ENCODE peak calls at places on chromosomes 2 and 18, in eight cellular contexts. H, J, C, S, T, N, U and L are unnamed samples.

GRCh38 chr2:239203443-239204142 is 197.2 kb downstream of the HDAC4 start:
- DNase-seq in H (no peak), J (peak), C (no peak), S (no peak), T (no peak), N (no peak), U (no peak), L (no peak)

GRCh38 chr2:152395132-152396024 is 60.4 kb downstream of the FMNL2 start:
- DNase-seq in H (no peak), J (no peak), C (no peak), S (peak), T (no peak), N (no peak), U (peak), L (no peak)

GRCh38 chr2:225558425-225558824 is 158.9 kb downstream of the NYAP2 start:
- DNase-seq in H (no peak), J (no peak), C (no peak), S (no peak), T (no peak), N (no peak), U (no peak), L (no peak)

GRCh38 chr2:121831841-121832240 is 76.4 kb downstream of the TSN start:
- DNase-seq in H (no peak), J (no peak), C (no peak), S (peak), T (no peak), N (no peak), U (no peak), L (no peak)

GRCh38 chr2:215395687-215396460 is 40.0 kb downstream of the FN1 start:
- DNase-seq in H (no peak), J (no peak), C (no peak), S (no peak), T (no peak), N (no peak), U (no peak), L (no peak)

GRCh38 chr2:239285071-239285931 is 115.5 kb downstream of the HDAC4 start:
- DNase-seq in H (no peak), J (peak), C (no peak), S (no peak), T (no peak), N (no peak), U (no peak), L (no peak)

GRCh38 chr2:59354498-59354897 is 1113.4 kb upstream of the FANCL start:
- DNase-seq in H (no peak), J (no peak), C (no peak), S (no peak), T (no peak), N (no peak), U (no peak), L (no peak)

GRCh38 chr18:8812631-8813030 is 107.3 kb downstream of the MTCL1 start:
- DNase-seq in H (no peak), J (no peak), C (no peak), S (no peak), T (no peak), N (no peak), U (peak), L (no peak)

GRCh38 chr2:86035883-86036789 is 69.5 kb downstream of the POLR1A start:
- DNase-seq in H (peak), J (peak), C (peak), S (peak), T (peak), N (peak), U (peak), L (peak)

GRCh38 chr2:197827618-197828017 is 23.2 kb downstream of the PLCL1 start:
- DNase-seq in H (no peak), J (no peak), C (no peak), S (peak), T (no peak), N (no peak), U (no peak), L (no peak)

GRCh38 chr2:26581991-26582842 is 58.9 kb downstream of the CIB4 start:
- DNase-seq in H (no peak), J (no peak), C (no peak), S (no peak), T (no peak), N (no peak), U (no peak), L (no peak)

GRCh38 chr2:229800997-229801754 is 86.8 kb upstream of the DNER start:
- DNase-seq in H (peak), J (peak), C (peak), S (peak), T (peak), N (peak), U (peak), L (peak)

GRCh38 chr18:22176622-22177495 is 7.5 kb downstream of the GATA6 start:
- DNase-seq in H (no peak), J (peak), C (no peak), S (peak), T (no peak), N (no peak), U (no peak), L (no peak)

GRCh38 chr2:234329202-234329930 is 167.5 kb downstream of the ARL4C start:
- DNase-seq in H (no peak), J (no peak), C (no peak), S (peak), T (no peak), N (no peak), U (peak), L (no peak)

GRCh38 chr2:120703330-120703994 is 32.2 kb upstream of the GLI2 start:
- DNase-seq in H (no peak), J (no peak), C (no peak), S (peak), T (no peak), N (no peak), U (peak), L (no peak)

GRCh38 chr2:86392873-86393272 is 48.3 kb upstream of the KDM3A start:
- DNase-seq in H (no peak), J (no peak), C (no peak), S (no peak), T (no peak), N (no peak), U (no peak), L (no peak)

GRCh38 chr2:240156026-240156390 is 15.6 kb upstream of the OTOS start:
- DNase-seq in H (no peak), J (no peak), C (no peak), S (no peak), T (no peak), N (no peak), U (no peak), L (no peak)

GRCh38 chr2:99140860-99141109 is 722 bp upstream of the C2orf15 start:
- DNase-seq in H (no peak), J (no peak), C (no peak), S (no peak), T (no peak), N (no peak), U (no peak), L (no peak)

GRCh38 chr2:204170419-204170818 is 233.9 kb downstream of the ICOS start:
- DNase-seq in H (no peak), J (no peak), C (no peak), S (no peak), T (no peak), N (no peak), U (no peak), L (no peak)

GRCh38 chr2:188142636-188143035 is 149.0 kb upstream of the GULP1 start:
- DNase-seq in H (no peak), J (no peak), C (no peak), S (peak), T (no peak), N (peak), U (peak), L (no peak)

GRCh38 chr2:232870002-232870765 is at the start of gene SNORC:
- DNase-seq in H (no peak), J (no peak), C (no peak), S (no peak), T (no peak), N (no peak), U (no peak), L (no peak)

GRCh38 chr2:195734395-195734794 is 77.4 kb downstream of the SLC39A10 start:
- DNase-seq in H (no peak), J (no peak), C (no peak), S (no peak), T (no peak), N (no peak), U (no peak), L (no peak)

GRCh38 chr18:6980363-6980762 is 137.2 kb downstream of the LAMA1 start:
- DNase-seq in H (no peak), J (no peak), C (no peak), S (no peak), T (no peak), N (no peak), U (no peak), L (no peak)

DNA sequence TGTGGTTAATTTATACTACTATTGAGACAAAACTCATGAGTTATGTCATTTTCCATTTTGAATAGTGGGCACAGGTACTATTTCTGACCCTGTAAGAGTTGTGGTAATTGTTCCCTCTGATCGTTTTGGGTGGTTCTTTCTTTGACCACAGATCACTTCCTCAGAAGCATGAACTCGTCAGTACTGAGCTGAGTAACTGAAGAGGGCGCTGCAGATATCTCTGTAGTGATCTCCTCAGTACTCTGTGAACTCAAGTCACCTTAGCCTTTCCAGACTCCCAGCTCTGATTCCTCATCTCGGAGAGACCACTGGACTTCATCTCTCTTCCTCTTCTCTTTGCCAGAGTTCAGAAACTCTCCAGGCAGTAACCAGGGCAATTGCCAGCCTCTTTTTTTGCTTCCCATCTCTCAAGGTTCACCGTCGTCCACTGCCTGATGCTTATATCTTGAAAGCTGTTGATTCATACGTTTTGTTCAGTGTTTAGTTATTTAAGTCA is 9.4 kb upstream of the IL1RL1 start:
- DNase-seq in H (peak), J (no peak), C (peak), S (peak), T (peak), N (no peak), U (peak), L (no peak)
- TF ChIP-seq CTCF in H (peak), J (no peak), C (peak), S (peak), T (peak), N (no peak), U (peak), L (peak)

GRCh38 chr18:10122116-10122515 is 208.3 kb downstream of the VAPA start:
- DNase-seq in H (no peak), J (no peak), C (peak), S (peak), T (no peak), N (peak), U (peak), L (no peak)
- TF ChIP-seq CTCF in H (no peak), J (no peak), C (no peak), S (no peak), T (no peak), N (no peak), U (no peak), L (no peak)

DNA sequence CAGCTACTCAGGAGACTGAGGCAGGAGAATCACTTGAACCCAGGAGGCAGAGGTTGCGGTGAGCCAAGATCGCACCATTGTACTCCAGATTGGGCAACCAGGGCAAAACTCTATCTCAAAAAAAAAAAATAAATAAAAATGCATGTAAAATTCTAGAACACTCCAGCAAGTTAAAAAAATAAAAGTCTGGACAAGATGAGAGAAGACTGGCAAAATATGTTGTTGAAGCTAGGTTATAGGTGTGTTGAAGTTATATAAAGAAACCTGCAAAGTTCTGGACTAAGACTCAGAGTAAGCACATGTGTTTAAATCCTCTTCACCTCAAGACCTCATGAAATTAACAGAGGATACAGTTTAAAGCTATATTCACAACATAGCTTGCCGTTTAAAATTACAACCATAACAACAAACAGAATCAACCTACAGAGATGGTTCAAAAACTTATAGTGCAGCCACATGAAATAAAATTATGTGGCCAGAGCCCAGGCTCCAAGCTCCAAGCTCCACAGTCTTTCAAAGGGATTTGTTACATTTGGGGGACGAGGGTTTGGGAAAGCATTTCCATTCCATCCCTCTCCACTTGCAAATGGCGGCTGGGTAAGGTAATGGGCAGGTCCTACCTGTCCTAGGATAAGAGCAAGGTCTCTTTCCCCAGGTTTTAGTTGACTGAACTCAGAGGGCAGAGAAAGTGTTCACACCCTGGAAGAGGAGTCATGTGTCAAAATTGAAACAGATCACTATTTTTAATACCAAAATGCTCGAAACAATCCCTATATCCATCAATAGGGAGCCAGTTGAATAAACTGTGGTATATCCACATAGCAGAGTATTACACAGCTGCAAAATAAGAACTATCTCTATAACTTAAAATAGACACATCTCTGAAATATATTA is 59.9 kb upstream of the MYCN start:
- DNase-seq in H (no peak), J (no peak), C (no peak), S (no peak), T (no peak), N (no peak), U (no peak), L (no peak)
- TF ChIP-seq CTCF in H (no peak), J (no peak), C (no peak), S (no peak), T (no peak), N (no peak), U (no peak), L (no peak)

GRCh38 chr2:953975-954686 is 3.5 kb downstream of the SNTG2 start:
- DNase-seq in H (no peak), J (no peak), C (no peak), S (peak), T (no peak), N (no peak), U (peak), L (no peak)
- TF ChIP-seq CTCF in H (no peak), J (no peak), C (no peak), S (no peak), T (peak), N (no peak), U (peak), L (no peak)

GRCh38 chr2:217988840-217989204 is 14.0 kb downstream of the TNS1 start:
- DNase-seq in H (no peak), J (peak), C (no peak), S (no peak), T (no peak), N (no peak), U (no peak), L (no peak)
- TF ChIP-seq CTCF in H (no peak), J (no peak), C (no peak), S (no peak), T (no peak), N (peak), U (no peak), L (peak)

GRCh38 chr2:110854355-110855081 is 122.1 kb downstream of the ACOXL start:
- DNase-seq in H (no peak), J (no peak), C (no peak), S (no peak), T (no peak), N (peak), U (peak), L (no peak)
- TF ChIP-seq CTCF in H (peak), J (no peak), C (peak), S (peak), T (peak), N (no peak), U (peak), L (no peak)

DNA sequence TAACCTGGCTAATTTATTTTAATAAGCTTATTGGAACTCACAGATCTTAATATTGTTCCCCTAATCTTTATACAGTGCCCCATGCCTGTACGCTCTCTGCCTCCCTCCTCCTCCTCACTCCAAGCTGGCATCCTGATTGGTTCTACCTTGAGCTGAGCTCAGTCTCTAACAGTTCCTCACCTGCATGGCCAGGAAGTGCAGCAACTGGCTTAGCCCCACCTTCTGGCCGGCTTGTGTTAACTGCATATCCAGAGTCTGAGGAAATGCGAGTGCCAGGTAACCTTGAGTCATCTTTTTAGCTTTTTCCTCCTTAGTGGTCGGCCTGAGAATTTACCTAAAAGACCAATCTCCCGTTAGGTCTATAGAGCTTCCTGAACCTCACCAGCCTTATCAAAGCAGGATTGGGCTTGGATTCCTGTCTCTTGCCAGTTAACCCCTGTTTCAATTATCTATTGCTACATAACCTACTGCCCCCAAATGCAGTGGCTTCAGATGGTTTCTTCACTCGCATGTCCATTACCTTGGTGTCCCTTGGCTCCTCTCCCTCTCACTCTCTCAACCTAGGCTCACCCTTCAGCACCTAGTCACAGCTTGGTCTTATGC is 89.5 kb upstream of the STK39 start:
- DNase-seq in H (no peak), J (peak), C (peak), S (no peak), T (no peak), N (peak), U (no peak), L (peak)
- TF ChIP-seq CTCF in H (peak), J (no peak), C (peak), S (no peak), T (peak), N (peak), U (peak), L (peak)